ENCODE peak calls at places on chromosomes 6 and 20, in eight cellular contexts. One of them, this sample, is unnamed.

GRCh38 chr6:125022391-125022989 is 60.3 kb downstream of the RNF217 start:
- DNase-seq in A549: no peak
- DNase-seq in adrenal gland: peak; percentile 21
- DNase-seq in neural progenitor cell: peak; percentile 13
- DNase-seq in transverse colon: peak; percentile 20
- DNase-seq in right cardiac atrium: peak; percentile 40
- DNase-seq in HAP-1: no peak
- DNase-seq in aorta: no peak
- DNase-seq in this sample: no peak

GRCh38 chr6:106114492-106114891 is 28.4 kb downstream of the PRDM1 start:
- DNase-seq in neural progenitor cell: no peak
- DNase-seq in adrenal gland: no peak
- DNase-seq in aorta: no peak
- DNase-seq in right cardiac atrium: no peak
- DNase-seq in A549: no peak
- DNase-seq in transverse colon: no peak
- DNase-seq in HAP-1: no peak
- DNase-seq in this sample: no peak

GRCh38 chr6:52059821-52060220 is 27.6 kb downstream of the PKHD1 start:
- DNase-seq in A549: no peak
- DNase-seq in right cardiac atrium: no peak
- DNase-seq in aorta: no peak
- DNase-seq in transverse colon: no peak
- DNase-seq in adrenal gland: no peak
- DNase-seq in neural progenitor cell: no peak
- DNase-seq in HAP-1: no peak
- DNase-seq in this sample: no peak

GRCh38 chr6:157224957-157225574 is 98.3 kb downstream of the TMEM242 start:
- DNase-seq in right cardiac atrium: no peak
- DNase-seq in aorta: peak; percentile 75
- DNase-seq in transverse colon: no peak
- DNase-seq in adrenal gland: no peak
- DNase-seq in A549: no peak
- DNase-seq in HAP-1: no peak
- DNase-seq in neural progenitor cell: no peak
- DNase-seq in this sample: peak; percentile 72

GRCh38 chr6:141309295-141309694 is 823.4 kb upstream of the GJE1 start:
- DNase-seq in A549: no peak
- DNase-seq in aorta: no peak
- DNase-seq in right cardiac atrium: no peak
- DNase-seq in HAP-1: peak; percentile 10
- DNase-seq in neural progenitor cell: no peak
- DNase-seq in transverse colon: no peak
- DNase-seq in adrenal gland: no peak
- DNase-seq in this sample: no peak

GRCh38 chr6:113458368-113459010 is 398.7 kb upstream of the MARCKS start:
- DNase-seq in adrenal gland: no peak
- DNase-seq in transverse colon: no peak
- DNase-seq in A549: no peak
- DNase-seq in HAP-1: no peak
- DNase-seq in neural progenitor cell: no peak
- DNase-seq in aorta: no peak
- DNase-seq in right cardiac atrium: no peak
- DNase-seq in this sample: no peak

GRCh38 chr6:25369450-25370086 is 90.4 kb downstream of the CARMIL1 start:
- DNase-seq in transverse colon: peak; percentile 40
- DNase-seq in A549: no peak
- DNase-seq in right cardiac atrium: peak; percentile 26
- DNase-seq in aorta: no peak
- DNase-seq in HAP-1: no peak
- DNase-seq in neural progenitor cell: peak; percentile 36
- DNase-seq in adrenal gland: no peak
- DNase-seq in this sample: no peak

GRCh38 chr6:135161996-135162395 is 19.1 kb upstream of the MYB start:
- DNase-seq in aorta: no peak
- DNase-seq in transverse colon: no peak
- DNase-seq in HAP-1: no peak
- DNase-seq in right cardiac atrium: no peak
- DNase-seq in A549: no peak
- DNase-seq in neural progenitor cell: no peak
- DNase-seq in adrenal gland: no peak
- DNase-seq in this sample: no peak

GRCh38 chr6:55040102-55040848 is 134.0 kb upstream of the HCRTR2 start:
- DNase-seq in aorta: no peak
- DNase-seq in adrenal gland: no peak
- DNase-seq in transverse colon: no peak
- DNase-seq in A549: no peak
- DNase-seq in neural progenitor cell: no peak
- DNase-seq in right cardiac atrium: no peak
- DNase-seq in HAP-1: no peak
- DNase-seq in this sample: no peak

GRCh38 chr6:131858765-131859490 is 51.1 kb downstream of the ENPP1 start:
- DNase-seq in A549: no peak
- DNase-seq in HAP-1: no peak
- DNase-seq in adrenal gland: no peak
- DNase-seq in right cardiac atrium: no peak
- DNase-seq in aorta: no peak
- DNase-seq in transverse colon: no peak
- DNase-seq in neural progenitor cell: no peak
- DNase-seq in this sample: no peak

GRCh38 chr20:33233129-33233774 is 2.5 kb upstream of the BPIFA1 start:
- DNase-seq in aorta: no peak
- DNase-seq in right cardiac atrium: no peak
- DNase-seq in HAP-1: peak; percentile 15
- DNase-seq in adrenal gland: no peak
- DNase-seq in A549: no peak
- DNase-seq in transverse colon: no peak
- DNase-seq in neural progenitor cell: peak; percentile 61
- DNase-seq in this sample: no peak

GRCh38 chr6:36759177-36759757 is 61.6 kb downstream of the RAB44 start:
- DNase-seq in right cardiac atrium: peak; percentile 78
- DNase-seq in HAP-1: peak; percentile 90
- DNase-seq in aorta: peak; percentile 95
- DNase-seq in adrenal gland: peak; percentile 86
- DNase-seq in transverse colon: peak; percentile 90
- DNase-seq in A549: peak; percentile 69
- DNase-seq in neural progenitor cell: peak; percentile 87
- DNase-seq in this sample: peak; percentile 88

GRCh38 chr6:134774244-134774643 is 175.7 kb downstream of the ALDH8A1 start:
- DNase-seq in adrenal gland: no peak
- DNase-seq in HAP-1: no peak
- DNase-seq in neural progenitor cell: no peak
- DNase-seq in aorta: no peak
- DNase-seq in right cardiac atrium: no peak
- DNase-seq in A549: no peak
- DNase-seq in transverse colon: no peak
- DNase-seq in this sample: no peak

GRCh38 chr6:33271098-33271607 is 523 bp downstream of the VPS52 start:
- DNase-seq in adrenal gland: no peak
- DNase-seq in A549: no peak
- DNase-seq in neural progenitor cell: no peak
- DNase-seq in HAP-1: no peak
- DNase-seq in transverse colon: no peak
- DNase-seq in right cardiac atrium: no peak
- DNase-seq in aorta: no peak
- DNase-seq in this sample: no peak

GRCh38 chr6:13044390-13044789 is 283.9 kb downstream of the TBC1D7 start:
- DNase-seq in HAP-1: peak; percentile 9
- DNase-seq in transverse colon: no peak
- DNase-seq in right cardiac atrium: peak; percentile 15
- DNase-seq in adrenal gland: no peak
- DNase-seq in aorta: peak; percentile 73
- DNase-seq in A549: peak; percentile 47
- DNase-seq in neural progenitor cell: no peak
- DNase-seq in this sample: no peak

GRCh38 chr6:33575211-33575610 is 4.9 kb downstream of the BAK1 start:
- DNase-seq in HAP-1: no peak
- DNase-seq in adrenal gland: no peak
- DNase-seq in A549: no peak
- DNase-seq in transverse colon: no peak
- DNase-seq in aorta: no peak
- DNase-seq in neural progenitor cell: no peak
- DNase-seq in right cardiac atrium: no peak
- DNase-seq in this sample: no peak

GRCh38 chr20:49097159-49097558 is 51.0 kb downstream of the CSE1L start:
- DNase-seq in HAP-1: no peak
- DNase-seq in A549: no peak
- DNase-seq in adrenal gland: no peak
- DNase-seq in neural progenitor cell: no peak
- DNase-seq in right cardiac atrium: no peak
- DNase-seq in aorta: no peak
- DNase-seq in transverse colon: no peak
- DNase-seq in this sample: no peak

DNA sequence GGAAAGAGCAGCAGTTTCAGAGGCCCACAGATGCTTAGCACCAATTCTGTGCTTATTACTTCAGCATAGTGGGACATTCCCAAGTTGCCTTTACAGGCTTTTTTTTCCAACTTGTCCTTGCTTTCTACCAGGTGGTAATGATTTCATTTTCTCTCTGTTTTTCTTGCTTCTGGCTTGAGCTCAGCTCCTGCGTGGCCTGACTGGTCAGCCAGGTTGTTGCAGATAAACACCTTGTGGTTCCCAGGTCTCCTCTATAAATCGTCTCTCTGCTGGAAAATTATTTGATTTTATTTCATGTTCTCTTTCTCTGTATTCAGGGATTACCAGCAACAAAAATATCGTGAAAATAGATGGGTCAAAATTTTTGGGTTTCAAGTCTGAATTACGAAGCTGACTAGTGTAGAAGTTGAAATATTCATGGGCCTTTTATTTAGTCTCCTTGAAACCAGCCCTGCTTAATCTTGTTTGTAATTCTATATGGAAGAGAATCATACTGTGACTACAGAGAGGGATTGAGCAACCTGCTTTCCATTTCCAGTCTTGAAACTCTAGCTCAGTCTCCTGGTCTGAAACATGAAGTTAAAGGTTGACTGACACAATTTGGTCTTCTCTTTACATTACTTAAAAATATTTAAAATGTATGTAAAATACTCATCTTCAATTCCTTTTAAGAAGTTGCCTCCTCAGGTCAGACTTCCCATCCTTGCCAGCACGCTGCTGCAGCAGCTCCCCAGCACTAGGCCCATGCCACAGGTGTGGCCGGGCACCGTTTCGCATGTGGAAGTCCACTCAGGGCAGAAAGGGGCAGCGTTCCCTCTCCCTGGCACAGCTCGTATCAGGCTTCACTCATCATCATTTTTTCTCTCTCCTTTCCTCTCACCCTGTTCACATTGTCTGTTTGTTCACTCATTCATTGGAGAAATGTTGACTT is 7.0 kb downstream of the DUSP22 start:
- DNase-seq in A549: no peak
- DNase-seq in HAP-1: no peak
- DNase-seq in right cardiac atrium: no peak
- DNase-seq in aorta: no peak
- DNase-seq in neural progenitor cell: no peak
- DNase-seq in transverse colon: no peak
- DNase-seq in adrenal gland: no peak
- DNase-seq in this sample: peak; percentile 70
- H3K4me3 ChIP-seq in A549: no peak overlapping the region
- H3K4me3 ChIP-seq in HAP-1: no peak overlapping the region
- H3K4me3 ChIP-seq in right cardiac atrium: no peak overlapping the region
- H3K4me3 ChIP-seq in aorta: no peak overlapping the region
- H3K4me3 ChIP-seq in neural progenitor cell: no peak overlapping the region
- H3K4me3 ChIP-seq in transverse colon: no peak overlapping the region
- H3K4me3 ChIP-seq in adrenal gland: no peak overlapping the region
- H3K4me3 ChIP-seq in this sample: no peak overlapping the region

DNA sequence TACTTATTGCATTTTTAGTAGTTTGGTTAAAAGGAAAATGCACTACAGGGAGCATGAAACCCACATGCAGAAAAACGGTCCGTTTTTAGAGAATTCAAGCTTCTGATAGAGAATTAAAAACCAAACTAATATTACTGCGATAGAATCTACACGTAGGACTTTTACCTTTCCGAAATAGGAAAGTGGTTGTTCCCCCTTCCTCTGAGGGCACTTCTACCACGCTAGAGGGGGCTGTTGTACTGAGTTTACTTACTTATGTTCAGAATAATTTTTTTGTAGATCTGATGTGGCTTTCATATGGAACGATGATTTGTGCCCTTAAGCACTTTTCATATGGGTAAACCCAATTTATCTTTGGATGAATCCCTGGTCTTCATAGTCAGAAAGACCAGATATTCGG is 264.3 kb upstream of the PLN start:
- DNase-seq in HAP-1: peak; percentile 70
- DNase-seq in aorta: no peak
- DNase-seq in transverse colon: peak; percentile 9
- DNase-seq in right cardiac atrium: peak; percentile 23
- DNase-seq in A549: peak; percentile 46
- DNase-seq in neural progenitor cell: peak; percentile 70
- DNase-seq in adrenal gland: peak; percentile 64
- DNase-seq in this sample: no peak
- H3K4me3 ChIP-seq in HAP-1: no peak overlapping the region
- H3K4me3 ChIP-seq in aorta: no peak overlapping the region
- H3K4me3 ChIP-seq in transverse colon: no peak overlapping the region
- H3K4me3 ChIP-seq in right cardiac atrium: no peak overlapping the region
- H3K4me3 ChIP-seq in A549: no peak overlapping the region
- H3K4me3 ChIP-seq in neural progenitor cell: no peak overlapping the region
- H3K4me3 ChIP-seq in adrenal gland: no peak overlapping the region
- H3K4me3 ChIP-seq in this sample: peak overlapping the region; percentile 13

GRCh38 chr20:3383878-3384495 is 23.5 kb downstream of the DNAAF9 start:
- DNase-seq in A549: no peak
- DNase-seq in transverse colon: no peak
- DNase-seq in HAP-1: no peak
- DNase-seq in right cardiac atrium: no peak
- DNase-seq in aorta: no peak
- DNase-seq in adrenal gland: no peak
- DNase-seq in neural progenitor cell: no peak
- DNase-seq in this sample: no peak
- H3K4me3 ChIP-seq in A549: no peak overlapping the region
- H3K4me3 ChIP-seq in transverse colon: no peak overlapping the region
- H3K4me3 ChIP-seq in HAP-1: no peak overlapping the region
- H3K4me3 ChIP-seq in right cardiac atrium: no peak overlapping the region
- H3K4me3 ChIP-seq in aorta: no peak overlapping the region
- H3K4me3 ChIP-seq in adrenal gland: no peak overlapping the region
- H3K4me3 ChIP-seq in neural progenitor cell: no peak overlapping the region
- H3K4me3 ChIP-seq in this sample: no peak overlapping the region

GRCh38 chr20:53738039-53738944 is 144.7 kb upstream of the ZNF217 start:
- DNase-seq in adrenal gland: peak; percentile 59
- DNase-seq in HAP-1: peak; percentile 86
- DNase-seq in transverse colon: peak; percentile 47
- DNase-seq in right cardiac atrium: peak; percentile 63
- DNase-seq in A549: peak; percentile 95
- DNase-seq in aorta: no peak
- DNase-seq in neural progenitor cell: peak; percentile 81
- DNase-seq in this sample: no peak

GRCh38 chr20:53736757-53737403 is 143.2 kb upstream of the ZNF217 start:
- DNase-seq in aorta: no peak
- DNase-seq in HAP-1: peak; percentile 42
- DNase-seq in transverse colon: no peak
- DNase-seq in right cardiac atrium: no peak
- DNase-seq in adrenal gland: no peak
- DNase-seq in neural progenitor cell: no peak
- DNase-seq in A549: no peak
- DNase-seq in this sample: no peak

GRCh38 chr20:53739799-53740785 is 146.5 kb upstream of the ZNF217 start:
- DNase-seq in A549: no peak
- DNase-seq in transverse colon: no peak
- DNase-seq in aorta: no peak
- DNase-seq in neural progenitor cell: no peak
- DNase-seq in right cardiac atrium: no peak
- DNase-seq in HAP-1: peak; percentile 50
- DNase-seq in adrenal gland: no peak
- DNase-seq in this sample: no peak

GRCh38 chr20:53737404-53738038 is 143.9 kb upstream of the ZNF217 start:
- DNase-seq in aorta: no peak
- DNase-seq in HAP-1: peak; percentile 34
- DNase-seq in transverse colon: no peak
- DNase-seq in neural progenitor cell: no peak
- DNase-seq in right cardiac atrium: no peak
- DNase-seq in A549: no peak
- DNase-seq in adrenal gland: no peak
- DNase-seq in this sample: no peak

GRCh38 chr20:53738945-53739798 is 145.5 kb upstream of the ZNF217 start:
- DNase-seq in transverse colon: no peak
- DNase-seq in A549: peak; percentile 35
- DNase-seq in adrenal gland: no peak
- DNase-seq in aorta: no peak
- DNase-seq in neural progenitor cell: no peak
- DNase-seq in right cardiac atrium: no peak
- DNase-seq in HAP-1: no peak
- DNase-seq in this sample: no peak
- H3K4me3 ChIP-seq in transverse colon: no peak overlapping the region
- H3K4me3 ChIP-seq in A549: peak overlapping the region; percentile 27
- H3K4me3 ChIP-seq in adrenal gland: no peak overlapping the region
- H3K4me3 ChIP-seq in aorta: no peak overlapping the region
- H3K4me3 ChIP-seq in neural progenitor cell: peak overlapping the region; percentile 6
- H3K4me3 ChIP-seq in right cardiac atrium: no peak overlapping the region
- H3K4me3 ChIP-seq in HAP-1: peak overlapping the region; percentile 0
- H3K4me3 ChIP-seq in this sample: no peak overlapping the region